ENCODE peak calls at places on chromosomes 12 and 14, in four cellular contexts. N is mammary epithelial cell, J is kidney, M is HepG2. R is an unnamed sample.

GRCh38 chr12:113242018-113242418 is 20.8 kb downstream of the TPCN1 start:
- DNase-seq in N (peak; percentile 95), J (peak; percentile 90), M (no peak), R (no peak)

GRCh38 chr14:80054020-80054419 is 157.3 kb downstream of the DIO2 start:
- DNase-seq in N (no peak), J (no peak), M (no peak), R (no peak)

GRCh38 chr14:34179723-34180122 is 228.8 kb upstream of the EGLN3 start:
- DNase-seq in N (no peak), J (no peak), M (no peak), R (peak; percentile 12)

GRCh38 chr12:14836336-14837210 is 6.8 kb downstream of the ART4 start:
- DNase-seq in N (peak; percentile 84), J (no peak), M (peak; percentile 68), R (no peak)

GRCh38 chr14:99628832-99629618 is 15.9 kb upstream of the HHIPL1 start:
- DNase-seq in N (peak; percentile 51), J (peak; percentile 92), M (peak; percentile 18), R (peak; percentile 42)

GRCh38 chr14:24187538-24187915 is 1.1 kb downstream of the IPO4 start:
- DNase-seq in N (no peak), J (no peak), M (no peak), R (no peak)

GRCh38 chr14:78197088-78197487 is 26.9 kb downstream of the NRXN3 start:
- DNase-seq in N (no peak), J (no peak), M (no peak), R (no peak)

GRCh38 chr12:3771853-3772252 is 18.9 kb upstream of the CRACR2A start:
- DNase-seq in N (no peak), J (no peak), M (no peak), R (no peak)

GRCh38 chr14:74014299-74014698 is 4.8 kb downstream of the ENTPD5 start:
- DNase-seq in N (no peak), J (no peak), M (peak; percentile 63), R (no peak)

GRCh38 chr12:85225501-85225900 is 54.5 kb upstream of the ALX1 start:
- DNase-seq in N (no peak), J (no peak), M (no peak), R (no peak)

GRCh38 chr12:13897811-13898210 is 83.6 kb downstream of the GRIN2B start:
- DNase-seq in N (no peak), J (no peak), M (no peak), R (no peak)

GRCh38 chr12:6909421-6910145 is 4.8 kb upstream of the ENO2 start:
- DNase-seq in N (no peak), J (no peak), M (no peak), R (no peak)

GRCh38 chr12:122754790-122755189 is 2.2 kb downstream of the DENR start:
- DNase-seq in N (no peak), J (no peak), M (no peak), R (no peak)

GRCh38 chr12:66851134-66851533 is 172.3 kb upstream of the GRIP1 start:
- DNase-seq in N (no peak), J (no peak), M (no peak), R (no peak)

GRCh38 chr12:83086023-83086422 is 399.3 kb downstream of the TMTC2 start:
- DNase-seq in N (no peak), J (no peak), M (no peak), R (no peak)

GRCh38 chr14:91229743-91230200 is 14.7 kb downstream of the GPR68 start:
- DNase-seq in N (peak; percentile 71), J (no peak), M (no peak), R (peak; percentile 78)

GRCh38 chr14:93734086-93734822 is 54.0 kb downstream of the PRIMA1 start:
- DNase-seq in N (no peak), J (no peak), M (no peak), R (no peak)

GRCh38 chr12:53867216-53868012 is 71.2 kb upstream of the HOXC13 start:
- DNase-seq in N (peak; percentile 66), J (no peak), M (peak; percentile 14), R (no peak)

GRCh38 chr12:90909069-90909676 is 45.8 kb downstream of the CCER1 start:
- DNase-seq in N (peak; percentile 46), J (no peak), M (peak; percentile 6), R (peak; percentile 26)

GRCh38 chr14:61483477-61483876 is 162.1 kb downstream of the PRKCH start:
- DNase-seq in N (no peak), J (no peak), M (no peak), R (no peak)

GRCh38 chr14:33848706-33849454 is 102.0 kb downstream of the EGLN3 start:
- DNase-seq in N (peak; percentile 63), J (peak; percentile 65), M (peak; percentile 81), R (no peak)

GRCh38 chr12:32502693-32503510 is 103.5 kb downstream of the FGD4 start:
- DNase-seq in N (peak; percentile 51), J (no peak), M (no peak), R (no peak)

GRCh38 chr14:54805521-54806322 is 96.9 kb downstream of the GCH1 start:
- DNase-seq in N (peak; percentile 73), J (peak; percentile 90), M (peak; percentile 62), R (peak; percentile 54)

GRCh38 chr14:80602931-80603330 is 338.6 kb downstream of the CEP128 start:
- DNase-seq in N (no peak), J (no peak), M (no peak), R (no peak)

GRCh38 chr12:58033831-58034230 is 92.5 kb downstream of the ATP23 start:
- DNase-seq in N (no peak), J (no peak), M (no peak), R (no peak)

GRCh38 chr12:28027947-28028724 is 55.6 kb upstream of the PTHLH start:
- DNase-seq in N (peak; percentile 52), J (no peak), M (no peak), R (no peak)

GRCh38 chr12:53172352-53172751 is 8.2 kb upstream of the ZNF740 start:
- DNase-seq in N (no peak), J (no peak), M (no peak), R (no peak)

GRCh38 chr14:88411039-88411438 is 25.6 kb downstream of the SPATA7 start:
- DNase-seq in N (no peak), J (no peak), M (peak; percentile 67), R (no peak)

GRCh38 chr14:51614707-51615106 is 37.0 kb upstream of the FRMD6 start:
- DNase-seq in N (peak; percentile 52), J (no peak), M (no peak), R (peak; percentile 29)

GRCh38 chr12:110824342-110824741 is 22.4 kb upstream of the CCDC63 start:
- DNase-seq in N (no peak), J (no peak), M (no peak), R (no peak)

GRCh38 chr12:110822821-110823415 is 23.9 kb upstream of the CCDC63 start:
- DNase-seq in N (no peak), J (no peak), M (no peak), R (no peak)

GRCh38 chr12:110825530-110825929 is 21.3 kb upstream of the CCDC63 start:
- DNase-seq in N (no peak), J (no peak), M (no peak), R (no peak)

GRCh38 chr12:110829308-110829707 is 17.5 kb upstream of the CCDC63 start:
- DNase-seq in N (no peak), J (no peak), M (no peak), R (no peak)

DNA sequence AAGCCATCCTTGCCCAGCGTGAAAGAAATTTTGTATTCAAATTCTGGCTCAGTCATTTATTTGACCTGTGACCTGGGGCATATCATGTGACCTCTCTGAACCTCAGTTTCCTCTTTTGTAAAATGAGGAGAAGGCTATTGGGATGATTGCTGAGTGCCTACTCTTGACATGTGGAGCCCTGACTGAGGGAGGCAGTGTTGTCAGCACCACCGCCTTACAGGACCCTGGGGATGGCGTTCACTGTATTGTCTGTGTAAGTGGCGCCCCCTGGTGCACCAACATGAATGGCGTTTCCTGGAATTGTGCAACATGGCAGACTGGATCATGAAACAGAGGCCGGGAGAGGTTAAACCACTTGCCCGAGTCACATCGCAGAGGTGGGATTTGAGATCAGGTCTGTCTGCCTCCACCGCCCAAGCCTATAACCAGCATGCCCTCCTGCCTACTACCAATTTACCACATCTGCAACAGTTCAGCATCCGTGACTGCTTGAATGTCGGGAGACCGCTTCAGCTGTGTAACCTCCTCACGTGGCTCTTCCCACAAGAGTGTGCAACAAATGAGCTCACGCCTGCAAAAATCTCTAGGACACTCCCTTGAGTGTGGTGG is 20.1 kb upstream of the CCDC63 start:
- DNase-seq in N (peak; percentile 80), J (peak; percentile 88), M (peak; percentile 80), R (peak; percentile 63)
- H3K4me3 ChIP-seq in N (no peak overlapping the region), J (peak overlapping the region; percentile 30), M (no peak overlapping the region), R (no peak overlapping the region)

DNA sequence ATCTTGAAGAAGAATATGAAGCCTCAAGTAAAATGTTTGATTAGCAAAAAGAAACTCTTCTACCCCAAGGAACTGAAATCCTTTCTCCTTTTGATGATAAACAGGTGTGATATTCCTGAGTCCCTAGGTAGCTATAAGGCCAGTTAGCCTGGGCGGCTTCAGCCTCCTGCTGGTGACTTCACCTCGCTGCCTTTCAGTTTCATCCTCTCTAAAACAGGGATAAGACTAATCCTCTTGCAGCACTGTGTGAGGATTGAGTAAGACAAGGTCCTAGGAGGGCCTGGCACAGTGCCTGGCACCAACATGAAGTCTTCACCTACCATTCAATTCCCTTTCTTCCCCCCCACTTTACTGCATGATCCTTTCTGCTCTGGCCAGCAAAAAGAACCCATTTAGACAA is 42.1 kb downstream of the CIT start:
- DNase-seq in N (no peak), J (no peak), M (no peak), R (no peak)
- TF ChIP-seq CTCF in N (no peak), J (no peak), M (no peak), R (no peak)

GRCh38 chr12:46934374-46935111 is 108.7 kb upstream of the SLC38A4 start:
- DNase-seq in N (no peak), J (no peak), M (peak; percentile 88), R (no peak)

GRCh38 chr12:46935448-46935847 is 109.7 kb upstream of the SLC38A4 start:
- DNase-seq in N (no peak), J (no peak), M (no peak), R (no peak)

GRCh38 chr12:46936042-46936441 is 110.2 kb upstream of the SLC38A4 start:
- DNase-seq in N (no peak), J (no peak), M (no peak), R (no peak)

GRCh38 chr12:46941981-46942380 is 116.2 kb upstream of the SLC38A4 start:
- DNase-seq in N (no peak), J (no peak), M (no peak), R (no peak)

GRCh38 chr12:46938071-46938678 is 112.4 kb upstream of the SLC38A4 start:
- DNase-seq in N (peak; percentile 73), J (no peak), M (peak; percentile 40), R (no peak)
- H3K9ac ChIP-seq in N (no peak overlapping the region), J (no peak overlapping the region), M (no peak overlapping the region), R (no peak overlapping the region)

GRCh38 chr12:101828463-101829196 is 2.1 kb downstream of the GNPTAB start:
- DNase-seq in N (no peak), J (no peak), M (no peak), R (peak; percentile 82)
- H3K4me3 ChIP-seq in N (no peak overlapping the region), J (no peak overlapping the region), M (no peak overlapping the region), R (peak overlapping the region; percentile 97)

R was measured in MM.1S.